ENCODE peak calls at places on chromosomes 4 and X, in nine cellular contexts. A is Kasumi-1; R is PC-3; S is fibroblast of mammary gland; K is fibroblast of the conjunctiva; I is activated effector memory CD4-positive, alpha-beta T cell treated with Interleukin-2 at 50 U/mL for 16 hours; G is NCI-H774; M is activated gamma-delta T cell; H is lung. V is an unnamed sample.

GRCh38 chrX:69741706-69742105 is 125.8 kb downstream of the EDA start:
- DNase-seq in A (no peak), R (no peak), S (peak), K (no peak), I (no peak), G (no peak), M (no peak), H (no peak), V (no peak)

GRCh38 chr4:113576947-113577678 is 184.4 kb downstream of the CAMK2D start:
- DNase-seq in A (no peak), R (no peak), S (no peak), K (no peak), I (no peak), G (no peak), M (no peak), H (no peak), V (no peak)

GRCh38 chr4:19693949-19694597 is 557.6 kb upstream of the SLIT2 start:
- DNase-seq in A (peak), R (no peak), S (no peak), K (no peak), I (no peak), G (no peak), M (no peak), H (no peak), V (no peak)

GRCh38 chrX:119667111-119667928 is 25.6 kb downstream of the SEPTIN6 start:
- DNase-seq in A (no peak), R (no peak), S (peak), K (no peak), I (no peak), G (no peak), M (no peak), H (no peak), V (no peak)

GRCh38 chr4:93217423-93217822 is 611.1 kb upstream of the ATOH1 start:
- DNase-seq in A (no peak), R (no peak), S (no peak), K (no peak), I (no peak), G (no peak), M (no peak), H (no peak), V (no peak)

GRCh38 chrX:20567108-20567507 is 300.4 kb upstream of the RPS6KA3 start:
- DNase-seq in A (no peak), R (no peak), S (no peak), K (no peak), I (no peak), G (no peak), M (no peak), H (no peak), V (no peak)

GRCh38 chrX:134537179-134537945 is 77.4 kb downstream of the HPRT1 start:
- DNase-seq in A (no peak), R (peak), S (peak), K (no peak), I (no peak), G (no peak), M (no peak), H (no peak), V (no peak)

GRCh38 chrX:120358687-120359086 is 3.2 kb upstream of the ATP1B4 start:
- DNase-seq in A (no peak), R (peak), S (peak), K (no peak), I (no peak), G (no peak), M (no peak), H (no peak), V (no peak)

GRCh38 chr4:140090215-140090731 is 63.7 kb downstream of the MAML3 start:
- DNase-seq in A (no peak), R (peak), S (no peak), K (no peak), I (no peak), G (no peak), M (no peak), H (no peak), V (no peak)

GRCh38 chr4:25633541-25633940 is 22.1 kb upstream of the SLC34A2 start:
- DNase-seq in A (no peak), R (no peak), S (no peak), K (no peak), I (no peak), G (no peak), M (no peak), H (no peak), V (no peak)

V was measured in tibial artery.